ENCODE peak calls at places on chromosomes 3 and 15, in four cellular contexts. R is H1, S is GM12878, T is HepG2. V is an unnamed sample. For H3K4me1, the result is how much of the 10 kb centered on the place peaks cover.

GRCh38 chr3:132556467-132557159 is 40.5 kb upstream of the ACKR4 start:
- DNase-seq in R (no peak), S (no peak), T (no peak), V (no peak)

GRCh38 chr3:98705694-98706093 is 57.4 kb upstream of the ST3GAL6 start:
- DNase-seq in R (no peak), S (no peak), T (no peak), V (no peak)

GRCh38 chr3:185335799-185336198 is 27.1 kb upstream of the MAP3K13 start:
- DNase-seq in R (no peak), S (no peak), T (peak), V (no peak)

GRCh38 chr3:11564577-11565001 is 79.1 kb downstream of the VGLL4 start:
- DNase-seq in R (no peak), S (no peak), T (no peak), V (no peak)

GRCh38 chr15:85879334-85880163 is 84.8 kb upstream of the KLHL25 start:
- DNase-seq in R (no peak), S (no peak), T (no peak), V (no peak)

GRCh38 chr3:134542287-134542686 is 56.4 kb downstream of the CEP63 start:
- DNase-seq in R (no peak), S (no peak), T (no peak), V (no peak)

GRCh38 chr3:113084777-113085176 is 94.0 kb downstream of the GTPBP8 start:
- DNase-seq in R (no peak), S (no peak), T (no peak), V (no peak)

GRCh38 chr15:96293446-96293845 is 37.1 kb upstream of the NR2F2 start:
- DNase-seq in R (no peak), S (no peak), T (no peak), V (no peak)

GRCh38 chr15:75966073-75966472 is 46.2 kb downstream of the NRG4 start:
- DNase-seq in R (no peak), S (no peak), T (no peak), V (no peak)

GRCh38 chr15:50058231-50058630 is 60.8 kb downstream of the ATP8B4 start:
- DNase-seq in R (no peak), S (no peak), T (no peak), V (no peak)

GRCh38 chr3:180085122-180085710 is 48.5 kb upstream of the PEX5L start:
- DNase-seq in R (no peak), S (no peak), T (no peak), V (no peak)

GRCh38 chr3:122512284-122512683 is 2.5 kb downstream of the KPNA1 start:
- DNase-seq in R (no peak), S (no peak), T (no peak), V (no peak)

GRCh38 chr3:145857956-145858355 is 303.0 kb downstream of the PLOD2 start:
- DNase-seq in R (no peak), S (peak), T (peak), V (no peak)

GRCh38 chr3:186921578-186921977 is 8.7 kb upstream of the ST6GAL1 start:
- DNase-seq in R (no peak), S (no peak), T (no peak), V (no peak)

GRCh38 chr15:64746921-64747320 is 28.5 kb downstream of the RBPMS2 start:
- DNase-seq in R (no peak), S (no peak), T (no peak), V (no peak)

GRCh38 chr3:20072422-20072821 is 32.2 kb downstream of the KAT2B start:
- DNase-seq in R (no peak), S (no peak), T (peak), V (no peak)

GRCh38 chr3:112778298-112779008 is 68.2 kb downstream of the CD200R1L start:
- DNase-seq in R (no peak), S (no peak), T (no peak), V (no peak)

GRCh38 chr3:195106418-195106906 is 164.5 kb downstream of the XXYLT1 start:
- DNase-seq in R (no peak), S (no peak), T (no peak), V (no peak)

GRCh38 chr3:183309276-183309675 is 56.2 kb downstream of the B3GNT5 start:
- DNase-seq in R (no peak), S (no peak), T (peak), V (no peak)

GRCh38 chr15:39578851-39579486 is 1.9 kb upstream of the THBS1 start:
- DNase-seq in R (no peak), S (no peak), T (no peak), V (no peak)

GRCh38 chr3:55322649-55323048 is 164.5 kb downstream of the WNT5A start:
- DNase-seq in R (no peak), S (no peak), T (no peak), V (no peak)

GRCh38 chr15:75346796-75347221 is at the start of gene NEIL1:
- DNase-seq in R (no peak), S (no peak), T (no peak), V (no peak)

GRCh38 chr15:72117448-72117697 is 577 bp downstream of the MYO9A start:
- DNase-seq in R (peak), S (no peak), T (peak), V (no peak)

GRCh38 chr3:134008630-134009156 is 21.0 kb downstream of the SLCO2A1 start:
- DNase-seq in R (no peak), S (no peak), T (no peak), V (no peak)

GRCh38 chr3:157360044-157360443 is 76.6 kb upstream of the PTX3 start:
- DNase-seq in R (no peak), S (no peak), T (no peak), V (no peak)

GRCh38 chr15:95346856-95347255 is 983.6 kb upstream of the NR2F2 start:
- DNase-seq in R (no peak), S (no peak), T (no peak), V (no peak)

GRCh38 chr3:142566096-142566495 is 12.4 kb downstream of the ATR start:
- DNase-seq in R (no peak), S (no peak), T (no peak), V (no peak)

GRCh38 chr3:111801697-111802655 is 57.1 kb upstream of the PHLDB2 start:
- DNase-seq in R (no peak), S (no peak), T (no peak), V (no peak)

GRCh38 chr15:101004500-101004899 is 85.3 kb downstream of the LRRK1 start:
- DNase-seq in R (no peak), S (no peak), T (no peak), V (no peak)

GRCh38 chr3:61783993-61784718 is 222.8 kb downstream of the PTPRG start:
- DNase-seq in R (no peak), S (no peak), T (no peak), V (no peak)

GRCh38 chr3:17420668-17421067 is 321.8 kb downstream of the TBC1D5 start:
- DNase-seq in R (no peak), S (no peak), T (peak), V (no peak)

GRCh38 chr15:44573386-44573785 is 36.4 kb downstream of the EIF3J start:
- DNase-seq in R (no peak), S (no peak), T (no peak), V (no peak)

GRCh38 chr15:52217186-52217585 is 26.0 kb upstream of the GNB5 start:
- DNase-seq in R (peak), S (no peak), T (no peak), V (no peak)

GRCh38 chr3:114308830-114309229 is 15.0 kb downstream of the TIGIT start:
- DNase-seq in R (no peak), S (no peak), T (no peak), V (no peak)

GRCh38 chr3:141273700-141274410 is 42.2 kb downstream of the PXYLP1 start:
- DNase-seq in R (no peak), S (no peak), T (no peak), V (no peak)

GRCh38 chr15:60213377-60214010 is 184.3 kb downstream of the ANXA2 start:
- DNase-seq in R (no peak), S (no peak), T (no peak), V (no peak)

GRCh38 chr3:151443583-151443982 is 17.3 kb downstream of the IGSF10 start:
- DNase-seq in R (no peak), S (no peak), T (no peak), V (no peak)

GRCh38 chr3:144031938-144032337 is 60.3 kb downstream of the DIPK2A start:
- DNase-seq in R (no peak), S (no peak), T (no peak), V (no peak)

GRCh38 chr15:100346866-100347512 is 5.2 kb upstream of the ADAMTS17 start:
- DNase-seq in R (no peak), S (no peak), T (no peak), V (no peak)

DNA sequence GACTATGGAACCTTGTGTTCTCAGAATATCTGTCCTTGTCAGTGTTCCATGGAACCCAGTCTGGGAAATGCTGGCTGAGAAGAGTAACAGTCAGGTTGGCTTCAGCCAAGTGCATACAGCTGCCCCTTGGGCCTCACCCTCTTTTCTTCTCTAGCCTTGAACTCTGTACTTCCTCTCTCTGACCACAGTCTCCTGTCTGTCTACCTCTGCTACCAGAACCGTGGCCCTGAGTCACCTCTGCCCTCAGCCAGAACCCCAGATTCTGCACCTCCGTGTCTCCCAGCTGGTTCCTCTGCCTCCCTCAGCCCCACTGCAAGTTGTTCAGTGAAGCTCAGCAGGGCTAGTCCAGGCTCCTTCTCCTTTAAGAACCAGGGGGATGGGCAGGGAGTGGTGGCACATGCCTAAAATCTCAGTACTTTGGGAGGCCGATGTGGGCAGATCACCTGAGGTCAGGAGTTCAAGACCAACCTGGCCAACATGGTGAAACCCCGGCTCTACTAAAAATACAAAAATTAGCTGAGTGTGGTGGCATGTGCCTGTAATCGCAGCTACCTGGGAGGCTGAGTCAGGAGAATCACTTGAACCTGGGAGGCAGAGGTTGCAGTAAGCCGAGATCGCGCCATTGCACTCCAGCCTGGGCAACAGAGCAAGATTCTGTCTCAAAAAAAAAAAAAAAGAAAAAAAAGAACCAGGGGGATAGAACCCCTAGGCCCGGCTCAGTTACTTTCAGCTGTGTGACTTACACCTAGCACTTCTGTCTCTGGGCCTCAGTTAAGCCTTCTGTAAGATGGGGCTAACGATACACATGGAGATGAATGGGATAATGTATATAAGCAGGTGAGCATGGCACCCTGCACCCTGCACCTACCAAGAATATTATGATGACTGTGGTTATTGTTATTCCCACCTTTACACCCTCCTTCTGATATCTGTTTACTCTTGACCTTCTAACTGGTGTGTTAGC is 24.3 kb upstream of the TATDN2 start:
- DNase-seq in R (no peak), S (peak), T (peak), V (no peak)
- TF ChIP-seq SUZ12 in R (no peak), S (no peak), T (no peak), V (no peak)

GRCh38 chr3:58473275-58473674 is 18.6 kb upstream of the KCTD6 start:
- DNase-seq in R (no peak), S (no peak), T (no peak), V (no peak)
- H3K4me1 ChIP-seq in R (under half), S (under half), T (half or more), V (under half)

GRCh38 chr3:99923873-99924272 is 106.2 kb downstream of the CMSS1 start:
- DNase-seq in R (no peak), S (no peak), T (peak), V (no peak)

GRCh38 chr3:99928758-99929408 is 111.2 kb downstream of the CMSS1 start:
- DNase-seq in R (no peak), S (no peak), T (no peak), V (no peak)

GRCh38 chr3:99927651-99928390 is 110.2 kb downstream of the CMSS1 start:
- DNase-seq in R (no peak), S (no peak), T (no peak), V (no peak)

GRCh38 chr3:99921986-99922385 is 104.3 kb downstream of the CMSS1 start:
- DNase-seq in R (no peak), S (no peak), T (no peak), V (no peak)

DNA sequence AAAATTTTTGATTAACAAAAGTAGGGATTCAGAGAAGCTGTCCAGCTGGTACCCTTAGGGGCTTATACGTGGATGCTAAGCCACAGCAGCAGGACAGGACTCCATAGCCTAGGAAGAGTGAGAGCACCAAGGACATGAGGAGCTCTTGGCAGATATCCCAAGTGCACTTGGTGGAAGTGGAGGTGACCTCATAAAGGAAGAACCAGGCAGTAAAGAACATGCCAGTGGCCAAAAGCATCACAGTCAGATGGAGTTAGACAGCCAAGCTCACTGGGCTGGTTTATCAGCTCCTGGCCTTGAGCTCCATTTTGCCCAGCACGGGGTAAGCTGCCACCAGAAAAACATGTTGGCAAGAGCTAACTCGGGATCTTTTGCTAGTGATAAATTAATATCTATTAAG is 107.9 kb downstream of the CMSS1 start:
- DNase-seq in R (no peak), S (no peak), T (no peak), V (no peak)
- TF ChIP-seq SUZ12 in R (no peak), S (no peak), T (no peak), V (no peak)

GRCh38 chr15:68114840-68115239 is 60.7 kb downstream of the PIAS1 start:
- DNase-seq in R (no peak), S (no peak), T (no peak), V (no peak)

GRCh38 chr15:68113751-68114150 is 59.6 kb downstream of the PIAS1 start:
- DNase-seq in R (no peak), S (no peak), T (no peak), V (no peak)

GRCh38 chr15:68114356-68114755 is 60.2 kb downstream of the PIAS1 start:
- DNase-seq in R (no peak), S (no peak), T (no peak), V (no peak)

GRCh38 chr15:68112711-68113110 is 58.6 kb downstream of the PIAS1 start:
- DNase-seq in R (no peak), S (no peak), T (no peak), V (no peak)

DNA sequence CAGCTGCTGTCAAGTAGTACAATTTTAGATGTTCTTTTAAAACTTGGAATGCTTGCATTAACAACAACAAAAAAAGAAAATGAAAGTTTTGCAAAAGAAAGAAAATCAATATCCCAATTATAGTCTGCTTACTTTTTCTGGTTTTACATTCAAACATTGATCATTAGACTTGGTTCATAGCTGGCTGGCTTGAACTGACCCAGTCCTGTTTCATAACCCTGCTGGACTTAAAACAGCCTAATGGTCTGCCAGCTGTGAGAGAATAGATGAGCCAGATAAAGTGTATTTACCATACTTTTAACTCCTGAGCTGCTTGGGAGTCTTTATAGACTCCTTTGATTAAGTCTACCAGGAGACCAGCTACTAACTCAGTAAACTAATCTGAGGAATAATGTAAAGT is 59.2 kb downstream of the PIAS1 start:
- DNase-seq in R (no peak), S (no peak), T (peak), V (no peak)
- H3K4me1 ChIP-seq in R (under half), S (under half), T (under half), V (under half)

GRCh38 chr3:45365060-45365459 is 23.3 kb upstream of the LARS2 start:
- DNase-seq in R (no peak), S (no peak), T (no peak), V (no peak)
- TF ChIP-seq SUZ12 in R (no peak), S (no peak), T (no peak), V (no peak)

DNA sequence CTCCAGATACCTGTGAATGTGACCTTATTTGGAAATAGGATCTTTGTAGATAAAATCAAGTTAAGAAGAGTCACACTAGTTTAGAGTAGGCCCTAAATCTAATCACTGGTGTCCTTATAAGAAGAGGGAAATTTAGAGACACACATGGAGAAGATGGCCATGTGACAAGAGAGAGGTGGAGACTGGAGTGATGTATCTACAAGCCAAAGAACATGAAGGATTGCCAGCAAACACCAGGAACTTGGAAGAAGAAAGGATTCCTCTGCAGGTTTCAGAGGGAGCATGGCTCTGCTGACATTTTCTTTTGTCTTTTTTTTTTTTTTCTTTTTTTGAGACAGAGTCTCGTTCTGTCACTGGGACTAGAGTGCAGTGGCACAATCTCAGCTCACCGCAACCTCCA is 20.8 kb downstream of the ARHGEF3 start:
- DNase-seq in R (no peak), S (no peak), T (no peak), V (no peak)
- H3K4me1 ChIP-seq in R (under half), S (half or more), T (half or more), V (under half)

V was measured in NT2/D1.